ENCODE peak calls at places on chromosomes 1 and 21, in nine cellular contexts. One of them, this sample, is unnamed.

GRCh38 chr1:145977486-145978476 is 13.3 kb downstream of the POLR3GL start:
- DNase-seq in PC-3: peak
- DNase-seq in colonic mucosa: peak
- DNase-seq in SK-N-SH: peak
- DNase-seq in H1: peak
- DNase-seq in GM23248: peak
- DNase-seq in kidney: peak
- DNase-seq in NT2/D1: peak
- DNase-seq in mesendoderm: peak
- DNase-seq in this sample: peak

GRCh38 chr1:16720403-16721223 is 19.7 kb upstream of the RNU1-4 start:
- DNase-seq in mesendoderm: no peak
- DNase-seq in kidney: peak
- DNase-seq in SK-N-SH: peak
- DNase-seq in colonic mucosa: no peak
- DNase-seq in NT2/D1: no peak
- DNase-seq in GM23248: no peak
- DNase-seq in PC-3: no peak
- DNase-seq in H1: no peak
- DNase-seq in this sample: peak

GRCh38 chr1:147292012-147292411 is 49.5 kb downstream of the CHD1L start:
- DNase-seq in NT2/D1: no peak
- DNase-seq in mesendoderm: no peak
- DNase-seq in H1: no peak
- DNase-seq in kidney: no peak
- DNase-seq in colonic mucosa: no peak
- DNase-seq in PC-3: peak
- DNase-seq in SK-N-SH: no peak
- DNase-seq in GM23248: peak
- DNase-seq in this sample: no peak

GRCh38 chr21:42146821-42147220 is 72.1 kb upstream of the ABCG1 start:
- DNase-seq in SK-N-SH: no peak
- DNase-seq in GM23248: no peak
- DNase-seq in mesendoderm: no peak
- DNase-seq in H1: no peak
- DNase-seq in NT2/D1: no peak
- DNase-seq in kidney: peak
- DNase-seq in PC-3: no peak
- DNase-seq in colonic mucosa: no peak
- DNase-seq in this sample: no peak

GRCh38 chr1:201902198-201902597 is 13.5 kb downstream of the SHISA4 start:
- DNase-seq in SK-N-SH: no peak
- DNase-seq in H1: no peak
- DNase-seq in PC-3: no peak
- DNase-seq in colonic mucosa: no peak
- DNase-seq in GM23248: peak
- DNase-seq in kidney: no peak
- DNase-seq in NT2/D1: no peak
- DNase-seq in mesendoderm: no peak
- DNase-seq in this sample: no peak

GRCh38 chr1:182829285-182829932 is 9.7 kb upstream of the DHX9 start:
- DNase-seq in PC-3: no peak
- DNase-seq in H1: no peak
- DNase-seq in mesendoderm: no peak
- DNase-seq in GM23248: no peak
- DNase-seq in NT2/D1: no peak
- DNase-seq in kidney: no peak
- DNase-seq in SK-N-SH: no peak
- DNase-seq in colonic mucosa: no peak
- DNase-seq in this sample: no peak

GRCh38 chr1:120179420-120180348 is 3.4 kb upstream of the SEC22B start:
- DNase-seq in NT2/D1: no peak
- DNase-seq in SK-N-SH: peak
- DNase-seq in kidney: peak
- DNase-seq in GM23248: peak
- DNase-seq in colonic mucosa: peak
- DNase-seq in H1: peak
- DNase-seq in mesendoderm: peak
- DNase-seq in PC-3: peak
- DNase-seq in this sample: peak

GRCh38 chr1:46081620-46082019 is 50.8 kb downstream of the PIK3R3 start:
- DNase-seq in mesendoderm: no peak
- DNase-seq in GM23248: no peak
- DNase-seq in colonic mucosa: no peak
- DNase-seq in SK-N-SH: no peak
- DNase-seq in PC-3: no peak
- DNase-seq in kidney: no peak
- DNase-seq in NT2/D1: no peak
- DNase-seq in H1: no peak
- DNase-seq in this sample: no peak

GRCh38 chr1:192430644-192431043 is 113.9 kb downstream of the RGS21 start:
- DNase-seq in H1: no peak
- DNase-seq in mesendoderm: no peak
- DNase-seq in colonic mucosa: no peak
- DNase-seq in kidney: no peak
- DNase-seq in NT2/D1: no peak
- DNase-seq in GM23248: no peak
- DNase-seq in PC-3: no peak
- DNase-seq in SK-N-SH: no peak
- DNase-seq in this sample: no peak

GRCh38 chr1:245154429-245155185 is at the start of gene KIF26B:
- DNase-seq in kidney: peak
- DNase-seq in SK-N-SH: peak
- DNase-seq in PC-3: peak
- DNase-seq in H1: peak
- DNase-seq in NT2/D1: no peak
- DNase-seq in GM23248: peak
- DNase-seq in mesendoderm: peak
- DNase-seq in colonic mucosa: peak
- DNase-seq in this sample: peak

GRCh38 chr1:179124866-179125265 is 43.0 kb downstream of the TOR3A start:
- DNase-seq in GM23248: peak
- DNase-seq in kidney: no peak
- DNase-seq in colonic mucosa: no peak
- DNase-seq in H1: no peak
- DNase-seq in NT2/D1: no peak
- DNase-seq in PC-3: peak
- DNase-seq in mesendoderm: no peak
- DNase-seq in SK-N-SH: no peak
- DNase-seq in this sample: no peak

GRCh38 chr1:186304982-186305949 is 69.8 kb downstream of the TPR start:
- DNase-seq in PC-3: peak
- DNase-seq in SK-N-SH: peak
- DNase-seq in GM23248: peak
- DNase-seq in kidney: no peak
- DNase-seq in colonic mucosa: no peak
- DNase-seq in H1: no peak
- DNase-seq in mesendoderm: peak
- DNase-seq in NT2/D1: peak
- DNase-seq in this sample: peak

GRCh38 chr1:81340258-81340657 is 460.5 kb upstream of the ADGRL2 start:
- DNase-seq in mesendoderm: no peak
- DNase-seq in PC-3: no peak
- DNase-seq in H1: no peak
- DNase-seq in GM23248: no peak
- DNase-seq in kidney: no peak
- DNase-seq in colonic mucosa: no peak
- DNase-seq in SK-N-SH: no peak
- DNase-seq in NT2/D1: no peak
- DNase-seq in this sample: no peak

GRCh38 chr1:56573311-56573710 is 6.1 kb downstream of the PLPP3 start:
- DNase-seq in PC-3: no peak
- DNase-seq in NT2/D1: no peak
- DNase-seq in kidney: no peak
- DNase-seq in colonic mucosa: peak
- DNase-seq in H1: no peak
- DNase-seq in SK-N-SH: peak
- DNase-seq in mesendoderm: no peak
- DNase-seq in GM23248: peak
- DNase-seq in this sample: no peak

GRCh38 chr1:93453911-93454310 is 6.0 kb downstream of the FNBP1L start:
- DNase-seq in PC-3: peak
- DNase-seq in mesendoderm: no peak
- DNase-seq in colonic mucosa: no peak
- DNase-seq in H1: no peak
- DNase-seq in kidney: no peak
- DNase-seq in SK-N-SH: no peak
- DNase-seq in NT2/D1: no peak
- DNase-seq in GM23248: no peak
- DNase-seq in this sample: no peak

GRCh38 chr21:41664881-41665765 is 101.7 kb downstream of the RIPK4 start:
- DNase-seq in SK-N-SH: no peak
- DNase-seq in GM23248: peak
- DNase-seq in H1: no peak
- DNase-seq in mesendoderm: no peak
- DNase-seq in NT2/D1: no peak
- DNase-seq in colonic mucosa: no peak
- DNase-seq in PC-3: peak
- DNase-seq in kidney: no peak
- DNase-seq in this sample: no peak

GRCh38 chr1:200206340-200206739 is 178.8 kb downstream of the NR5A2 start:
- DNase-seq in SK-N-SH: no peak
- DNase-seq in PC-3: peak
- DNase-seq in kidney: no peak
- DNase-seq in NT2/D1: no peak
- DNase-seq in GM23248: peak
- DNase-seq in mesendoderm: no peak
- DNase-seq in H1: no peak
- DNase-seq in colonic mucosa: no peak
- DNase-seq in this sample: no peak

GRCh38 chr1:211381481-211382181 is 55.0 kb downstream of the TRAF5 start:
- DNase-seq in NT2/D1: no peak
- DNase-seq in kidney: no peak
- DNase-seq in H1: no peak
- DNase-seq in mesendoderm: no peak
- DNase-seq in PC-3: peak
- DNase-seq in GM23248: no peak
- DNase-seq in colonic mucosa: no peak
- DNase-seq in SK-N-SH: no peak
- DNase-seq in this sample: no peak

GRCh38 chr1:22808186-22808845 is 97.7 kb downstream of the EPHB2 start:
- DNase-seq in NT2/D1: no peak
- DNase-seq in H1: no peak
- DNase-seq in SK-N-SH: no peak
- DNase-seq in GM23248: peak
- DNase-seq in PC-3: peak
- DNase-seq in mesendoderm: no peak
- DNase-seq in colonic mucosa: no peak
- DNase-seq in kidney: no peak
- DNase-seq in this sample: no peak

GRCh38 chr1:118842462-118843201 is 145.5 kb downstream of the TBX15 start:
- DNase-seq in GM23248: no peak
- DNase-seq in H1: no peak
- DNase-seq in SK-N-SH: no peak
- DNase-seq in mesendoderm: peak
- DNase-seq in PC-3: peak
- DNase-seq in colonic mucosa: peak
- DNase-seq in NT2/D1: no peak
- DNase-seq in kidney: no peak
- DNase-seq in this sample: peak

GRCh38 chr1:112033422-112034120 is 44.1 kb upstream of the KCND3 start:
- DNase-seq in colonic mucosa: no peak
- DNase-seq in GM23248: no peak
- DNase-seq in kidney: no peak
- DNase-seq in PC-3: no peak
- DNase-seq in SK-N-SH: no peak
- DNase-seq in H1: no peak
- DNase-seq in NT2/D1: no peak
- DNase-seq in mesendoderm: no peak
- DNase-seq in this sample: no peak

GRCh38 chr21:41600961-41601572 is 93.1 kb upstream of the TMPRSS2 start:
- DNase-seq in GM23248: no peak
- DNase-seq in colonic mucosa: no peak
- DNase-seq in H1: no peak
- DNase-seq in NT2/D1: no peak
- DNase-seq in PC-3: no peak
- DNase-seq in kidney: no peak
- DNase-seq in SK-N-SH: no peak
- DNase-seq in mesendoderm: no peak
- DNase-seq in this sample: peak

DNA sequence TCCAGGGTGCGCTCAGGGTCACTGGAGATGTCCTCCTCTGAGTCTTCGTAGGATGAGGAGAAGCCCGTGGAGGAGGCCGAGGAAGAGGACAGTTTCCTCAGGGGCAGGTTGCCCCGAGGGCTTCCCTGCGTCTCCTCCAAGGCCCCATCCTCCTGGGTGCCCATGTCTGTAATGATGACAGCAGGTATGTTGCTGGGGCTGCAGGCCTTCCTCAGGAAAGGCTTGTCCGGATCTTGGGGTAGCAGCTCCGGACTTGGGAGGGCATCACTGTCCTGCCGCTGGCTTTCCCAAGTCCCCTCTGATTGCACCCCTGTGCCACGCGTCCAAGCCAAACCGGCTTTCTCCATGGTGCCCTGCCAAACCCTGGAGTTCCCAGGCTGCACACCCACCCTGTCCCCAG is 3.5 kb downstream of the ITPKB start:
- DNase-seq in mesendoderm: no peak
- DNase-seq in PC-3: no peak
- DNase-seq in H1: no peak
- DNase-seq in colonic mucosa: no peak
- DNase-seq in NT2/D1: no peak
- DNase-seq in GM23248: no peak
- DNase-seq in SK-N-SH: no peak
- DNase-seq in kidney: peak
- DNase-seq in this sample: no peak
- H3K4me3 ChIP-seq in mesendoderm: no peak
- H3K4me3 ChIP-seq in PC-3: no peak
- H3K4me3 ChIP-seq in H1: no peak
- H3K4me3 ChIP-seq in colonic mucosa: peak
- H3K4me3 ChIP-seq in NT2/D1: no peak
- H3K4me3 ChIP-seq in GM23248: no peak
- H3K4me3 ChIP-seq in SK-N-SH: no peak
- H3K4me3 ChIP-seq in kidney: peak
- H3K4me3 ChIP-seq in this sample: peak

GRCh38 chr1:27141266-27142003 is 13.5 kb downstream of the SLC9A1 start:
- DNase-seq in GM23248: no peak
- DNase-seq in kidney: peak
- DNase-seq in SK-N-SH: no peak
- DNase-seq in colonic mucosa: peak
- DNase-seq in H1: no peak
- DNase-seq in PC-3: peak
- DNase-seq in mesendoderm: no peak
- DNase-seq in NT2/D1: no peak
- DNase-seq in this sample: peak
- H3K9ac ChIP-seq in GM23248: no peak
- H3K9ac ChIP-seq in kidney: no peak
- H3K9ac ChIP-seq in SK-N-SH: no peak
- H3K9ac ChIP-seq in colonic mucosa: no peak
- H3K9ac ChIP-seq in H1: no peak
- H3K9ac ChIP-seq in PC-3: peak
- H3K9ac ChIP-seq in mesendoderm: no peak
- H3K9ac ChIP-seq in NT2/D1: no peak
- H3K9ac ChIP-seq in this sample: no peak

GRCh38 chr1:148374101-148374500 is 109.0 kb downstream of the PPIAL4G start:
- DNase-seq in NT2/D1: no peak
- DNase-seq in colonic mucosa: no peak
- DNase-seq in mesendoderm: no peak
- DNase-seq in kidney: no peak
- DNase-seq in GM23248: no peak
- DNase-seq in SK-N-SH: no peak
- DNase-seq in H1: no peak
- DNase-seq in PC-3: peak
- DNase-seq in this sample: no peak
- H3K4me3 ChIP-seq in NT2/D1: no peak
- H3K4me3 ChIP-seq in colonic mucosa: no peak
- H3K4me3 ChIP-seq in mesendoderm: no peak
- H3K4me3 ChIP-seq in kidney: no peak
- H3K4me3 ChIP-seq in GM23248: no peak
- H3K4me3 ChIP-seq in SK-N-SH: no peak
- H3K4me3 ChIP-seq in H1: no peak
- H3K4me3 ChIP-seq in PC-3: no peak
- H3K4me3 ChIP-seq in this sample: no peak

GRCh38 chr1:116258668-116259419 is 114.2 kb upstream of the ATP1A1 start:
- DNase-seq in NT2/D1: no peak
- DNase-seq in PC-3: no peak
- DNase-seq in SK-N-SH: no peak
- DNase-seq in kidney: no peak
- DNase-seq in colonic mucosa: peak
- DNase-seq in H1: no peak
- DNase-seq in GM23248: no peak
- DNase-seq in mesendoderm: no peak
- DNase-seq in this sample: no peak
- H3K9ac ChIP-seq in NT2/D1: no peak
- H3K9ac ChIP-seq in PC-3: no peak
- H3K9ac ChIP-seq in SK-N-SH: no peak
- H3K9ac ChIP-seq in kidney: no peak
- H3K9ac ChIP-seq in colonic mucosa: no peak
- H3K9ac ChIP-seq in H1: no peak
- H3K9ac ChIP-seq in GM23248: no peak
- H3K9ac ChIP-seq in mesendoderm: no peak
- H3K9ac ChIP-seq in this sample: no peak